ENCODE peak calls at places on chromosomes 1 and 21, in nine cellular contexts. Y is spleen; I is ELF-1; M is skeletal muscle cell; Q is substantia nigra; R is occipital lobe; X is GM20000; D is stimulated activated CD4-positive, alpha-beta T cell treated with anti-CD3 and anti-CD28 coated beads, Interleukin-4, amount 100 ng/mL, for 24 hours; E is T-helper 9 cell. G is an unnamed sample.

GRCh38 chr1:244654284-244655038 is 1.5 kb downstream of the DESI2 start:
- DNase-seq in Y (no peak), I (no peak), M (no peak), Q (no peak), R (no peak), X (no peak), D (no peak), E (no peak), G (no peak)

GRCh38 chr1:65105596-65105995 is 42.4 kb upstream of the AK4 start:
- DNase-seq in Y (no peak), I (no peak), M (no peak), Q (no peak), R (no peak), X (no peak), D (no peak), E (no peak), G (no peak)

GRCh38 chr1:184567648-184568047 is 180.8 kb downstream of the C1orf21 start:
- DNase-seq in Y (no peak), I (peak; percentile 50), M (peak; percentile 25), Q (no peak), R (no peak), X (no peak), D (no peak), E (no peak), G (peak; percentile 52)

GRCh38 chr1:25834894-25835293 is 15.1 kb downstream of the MTFR1L start:
- DNase-seq in Y (no peak), I (no peak), M (no peak), Q (no peak), R (no peak), X (no peak), D (no peak), E (no peak), G (no peak)

GRCh38 chr21:20822559-20823133 is 175.6 kb upstream of the NCAM2 start:
- DNase-seq in Y (no peak), I (peak; percentile 15), M (peak; percentile 0), Q (no peak), R (no peak), X (no peak), D (no peak), E (no peak), G (no peak)

GRCh38 chr21:44957901-44958451 is 18.1 kb downstream of the SLX9 start:
- DNase-seq in Y (peak; percentile 61), I (no peak), M (no peak), Q (no peak), R (no peak), X (no peak), D (no peak), E (no peak), G (no peak)

GRCh38 chr1:119341372-119341947 is 27.1 kb upstream of the HAO2 start:
- DNase-seq in Y (no peak), I (no peak), M (no peak), Q (no peak), R (no peak), X (no peak), D (no peak), E (no peak), G (no peak)

GRCh38 chr1:222046684-222047083 is 304.8 kb upstream of the DUSP10 start:
- DNase-seq in Y (no peak), I (no peak), M (no peak), Q (no peak), R (no peak), X (no peak), D (no peak), E (no peak), G (no peak)

GRCh38 chr1:59046134-59046533 is 250.8 kb upstream of the FGGY start:
- DNase-seq in Y (no peak), I (no peak), M (no peak), Q (no peak), R (no peak), X (no peak), D (no peak), E (no peak), G (no peak)

GRCh38 chr1:29644812-29645211 is 408.5 kb downstream of the PTPRU start:
- DNase-seq in Y (no peak), I (no peak), M (no peak), Q (no peak), R (no peak), X (no peak), D (no peak), E (no peak), G (no peak)

GRCh38 chr1:91846007-91846620 is 39.8 kb downstream of the TGFBR3 start:
- DNase-seq in Y (no peak), I (peak; percentile 4), M (no peak), Q (no peak), R (no peak), X (no peak), D (no peak), E (no peak), G (peak; percentile 40)

GRCh38 chr1:165040641-165041040 is 315.9 kb downstream of the LMX1A start:
- DNase-seq in Y (no peak), I (no peak), M (no peak), Q (no peak), R (no peak), X (no peak), D (no peak), E (no peak), G (no peak)

GRCh38 chr1:61184035-61184713 is 101.8 kb downstream of the NFIA start:
- DNase-seq in Y (peak; percentile 82), I (no peak), M (peak; percentile 67), Q (peak; percentile 91), R (peak; percentile 86), X (no peak), D (no peak), E (no peak), G (no peak)

GRCh38 chr1:207282049-207282448 is 39.4 kb upstream of the CD55 start:
- DNase-seq in Y (no peak), I (no peak), M (no peak), Q (no peak), R (no peak), X (no peak), D (no peak), E (no peak), G (no peak)

GRCh38 chr1:228156518-228156875 is 6.8 kb downstream of the GJC2 start:
- DNase-seq in Y (peak; percentile 71), I (no peak), M (no peak), Q (no peak), R (no peak), X (no peak), D (no peak), E (no peak), G (no peak)

GRCh38 chr1:5819391-5820025 is 172.7 kb downstream of the NPHP4 start:
- DNase-seq in Y (peak; percentile 27), I (no peak), M (no peak), Q (no peak), R (no peak), X (no peak), D (no peak), E (no peak), G (no peak)

G was measured in GM12865.